ENCODE peak calls at places on chromosomes 5 and 9, in six cellular contexts. R, N, Y, D, C and E are unnamed samples.

GRCh38 chr5:127867006-127867788 is 164.0 kb downstream of the CCDC192 start:
- DNase-seq in R (no peak), N (no peak), Y (no peak), D (no peak), C (no peak), E (no peak)

GRCh38 chr9:126692759-126693427 is 79.2 kb downstream of the LMX1B start:
- DNase-seq in R (no peak), N (no peak), Y (no peak), D (no peak), C (no peak), E (peak; percentile 23)

GRCh38 chr5:131575660-131576227 is 59.3 kb downstream of the RAPGEF6 start:
- DNase-seq in R (no peak), N (no peak), Y (no peak), D (no peak), C (no peak), E (no peak)

GRCh38 chr9:124329996-124330714 is 72.4 kb downstream of the NEK6 start:
- DNase-seq in R (no peak), N (no peak), Y (no peak), D (no peak), C (no peak), E (no peak)

GRCh38 chr5:133113331-133114061 is 61.7 kb downstream of the HSPA4 start:
- DNase-seq in R (no peak), N (peak; percentile 56), Y (peak; percentile 39), D (peak; percentile 93), C (no peak), E (no peak)

GRCh38 chr5:38450627-38451371 is 105.6 kb downstream of the LIFR start:
- DNase-seq in R (no peak), N (peak; percentile 27), Y (no peak), D (no peak), C (no peak), E (no peak)

GRCh38 chr5:138949988-138950387 is 74.9 kb upstream of the LRRTM2 start:
- DNase-seq in R (no peak), N (no peak), Y (no peak), D (no peak), C (no peak), E (no peak)

GRCh38 chr5:89287964-89288363 is 405.0 kb upstream of the MEF2C start:
- DNase-seq in R (no peak), N (no peak), Y (no peak), D (no peak), C (no peak), E (no peak)

GRCh38 chr5:96370981-96371380 is 62.1 kb downstream of the PCSK1 start:
- DNase-seq in R (no peak), N (no peak), Y (no peak), D (no peak), C (no peak), E (no peak)

GRCh38 chr9:133738039-133738805 is at the start of gene SARDH:
- DNase-seq in R (peak; percentile 79), N (peak; percentile 47), Y (peak; percentile 87), D (peak; percentile 17), C (peak; percentile 59), E (peak; percentile 95)

GRCh38 chr5:54514269-54514668 is 3.3 kb upstream of the SNX18 start:
- DNase-seq in R (no peak), N (no peak), Y (no peak), D (no peak), C (no peak), E (no peak)

GRCh38 chr9:122939611-122940010 is 1.2 kb upstream of the RABGAP1 start:
- DNase-seq in R (no peak), N (no peak), Y (no peak), D (no peak), C (no peak), E (no peak)

GRCh38 chr5:36052542-36052941 is 14.1 kb downstream of the UGT3A2 start:
- DNase-seq in R (no peak), N (no peak), Y (no peak), D (no peak), C (no peak), E (no peak)

GRCh38 chr9:90948156-90948555 is 146.5 kb downstream of the SYK start:
- DNase-seq in R (no peak), N (no peak), Y (no peak), D (no peak), C (no peak), E (no peak)

GRCh38 chr5:147576646-147577535 is 67.0 kb upstream of the DPYSL3 start:
- DNase-seq in R (peak; percentile 41), N (peak; percentile 29), Y (peak; percentile 91), D (peak; percentile 54), C (no peak), E (peak; percentile 60)

GRCh38 chr5:160434022-160434531 is 12.4 kb downstream of the PTTG1 start:
- DNase-seq in R (no peak), N (no peak), Y (no peak), D (no peak), C (peak; percentile 30), E (peak; percentile 61)

GRCh38 chr5:58983496-58983895 is 400.6 kb downstream of the RAB3C start:
- DNase-seq in R (peak; percentile 20), N (peak; percentile 14), Y (no peak), D (peak; percentile 58), C (no peak), E (no peak)

GRCh38 chr9:129399301-129399990 is 221.4 kb upstream of the IER5L start:
- DNase-seq in R (no peak), N (no peak), Y (no peak), D (no peak), C (no peak), E (no peak)

GRCh38 chr5:86968311-86968753 is 299.4 kb upstream of the RASA1 start:
- DNase-seq in R (peak; percentile 66), N (peak; percentile 65), Y (no peak), D (peak; percentile 67), C (peak; percentile 14), E (no peak)
- H2AFZ ChIP-seq in R (no peak overlapping the region), N (peak overlapping the region; percentile 79), Y (peak overlapping the region; percentile 49), D (no peak overlapping the region), C (peak overlapping the region; percentile 15), E (no peak overlapping the region)

GRCh38 chr5:29054694-29055093 is 2016.3 kb upstream of the CDH9 start:
- DNase-seq in R (no peak), N (no peak), Y (no peak), D (no peak), C (no peak), E (no peak)

GRCh38 chr5:29054282-29054681 is 2015.9 kb upstream of the CDH9 start:
- DNase-seq in R (no peak), N (no peak), Y (no peak), D (no peak), C (no peak), E (no peak)

DNA sequence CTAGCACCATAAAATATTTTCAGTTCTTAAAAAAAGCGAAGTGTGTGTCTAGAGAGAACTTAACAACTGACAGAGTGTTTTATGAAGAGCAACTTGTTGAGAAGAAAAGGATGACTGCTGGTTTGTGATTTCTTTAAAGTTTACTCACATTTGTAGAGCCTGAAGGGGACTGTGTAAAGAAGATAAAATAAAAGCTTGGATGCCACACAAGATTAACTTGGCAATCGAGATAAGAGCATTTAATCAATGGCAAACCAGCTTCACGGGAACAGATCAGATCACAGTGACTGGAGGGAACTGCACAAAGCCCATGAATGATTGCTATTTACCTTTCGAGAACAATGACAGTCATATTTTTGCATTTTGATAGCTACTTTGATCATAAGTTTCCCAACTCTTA is 2013.1 kb upstream of the CDH9 start:
- DNase-seq in R (no peak), N (no peak), Y (no peak), D (no peak), C (no peak), E (no peak)
- H4K8ac ChIP-seq in R (no peak overlapping the region), N (no peak overlapping the region), Y (no peak overlapping the region), D (no peak overlapping the region), C (no peak overlapping the region), E (no peak overlapping the region)

DNA sequence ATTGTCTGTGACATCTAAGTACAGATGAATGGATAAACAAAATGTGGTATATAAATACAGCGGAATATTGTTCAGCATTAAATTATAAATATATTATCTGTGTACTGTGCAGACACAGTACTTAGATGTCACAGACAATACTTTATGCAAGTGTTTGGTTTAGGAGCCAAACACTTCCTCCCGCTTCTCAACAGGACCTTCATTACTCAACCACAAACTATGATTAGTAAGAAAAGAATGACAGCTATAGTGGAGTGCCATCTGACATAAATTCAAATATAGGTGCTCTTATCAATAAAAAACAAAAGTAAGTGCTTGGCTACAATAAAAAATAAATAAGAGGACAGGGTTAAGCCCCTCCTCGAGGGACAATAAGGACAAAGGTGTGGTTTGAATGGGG is 38.9 kb upstream of the STX17 start:
- DNase-seq in R (no peak), N (no peak), Y (no peak), D (peak; percentile 18), C (no peak), E (no peak)
- H2AFZ ChIP-seq in R (no peak overlapping the region), N (no peak overlapping the region), Y (no peak overlapping the region), D (no peak overlapping the region), C (no peak overlapping the region), E (no peak overlapping the region)

GRCh38 chr9:113275147-113276131 is at the start of the genes CDC26 and PRPF4:
- DNase-seq in R (peak; percentile 99), N (peak; percentile 99), Y (peak; percentile 92), D (peak; percentile 98), C (peak; percentile 97), E (peak; percentile 99)
- H4K8ac ChIP-seq in R (peak within 1 kb of the TSS; percentile 92), N (peak within 1 kb of the TSS; percentile 80), Y (peak within 1 kb of the TSS; percentile 98), D (peak within 1 kb of the TSS; percentile 83), C (no peak within 1 kb of the TSS), E (no peak within 1 kb of the TSS)